ENCODE peak calls at places on chromosomes 5 and 9, in nine cellular contexts. R is MM.1S, M is PC-3, F is mammary epithelial cell, K is fibroblast of lung, E is SK-N-SH, A is neuronal stem cell, O is GM23338, G is IMR-90. H is an unnamed sample.

GRCh38 chr9:70677336-70677735 is 262.9 kb upstream of the KLF9 start:
- DNase-seq in A (no peak), G (peak; percentile 3), K (no peak), F (no peak), R (no peak), M (no peak), E (no peak), O (no peak), H (peak; percentile 5)

GRCh38 chr9:88814521-88815101 is 176.7 kb upstream of the S1PR3 start:
- DNase-seq in K (peak; percentile 97), G (peak; percentile 68), M (no peak), A (no peak), O (no peak), F (no peak), E (peak; percentile 68), R (no peak), H (peak; percentile 58)

GRCh38 chr9:2018764-2019548 is 3.8 kb downstream of the SMARCA2 start:
- DNase-seq in O (peak; percentile 85), G (no peak), K (no peak), E (no peak), A (peak; percentile 14), M (no peak), R (no peak), F (peak; percentile 3), H (no peak)

GRCh38 chr9:117224676-117225075 is 190.2 kb downstream of the ASTN2 start:
- DNase-seq in E (no peak), R (no peak), G (no peak), O (peak; percentile 51), K (no peak), A (no peak), M (no peak), F (no peak), H (no peak)

GRCh38 chr5:59768204-59769040 is 125.1 kb downstream of the PDE4D start:
- DNase-seq in O (peak; percentile 81), F (peak; percentile 81), E (peak; percentile 41), A (peak; percentile 70), G (peak; percentile 33), K (peak; percentile 83), R (no peak), M (peak; percentile 65), H (peak; percentile 85)

GRCh38 chr5:33969572-33970452 is 14.7 kb downstream of the SLC45A2 start:
- DNase-seq in K (peak; percentile 79), A (peak; percentile 36), M (peak; percentile 74), O (peak; percentile 75), G (peak; percentile 71), F (peak; percentile 40), R (peak; percentile 51), E (peak; percentile 32), H (peak; percentile 68)

GRCh38 chr5:92402045-92402444 is 1018.9 kb upstream of the ARRDC3 start:
- DNase-seq in M (peak; percentile 38), E (no peak), K (peak; percentile 6), O (no peak), R (no peak), A (no peak), F (peak; percentile 28), G (peak; percentile 62), H (no peak)

GRCh38 chr9:36803951-36804350 is 230.1 kb downstream of the PAX5 start:
- DNase-seq in M (no peak), F (peak; percentile 12), E (no peak), G (no peak), K (no peak), A (no peak), R (no peak), O (peak; percentile 19), H (no peak)

GRCh38 chr9:37030591-37030939 is 3.5 kb downstream of the PAX5 start:
- DNase-seq in A (no peak), F (no peak), K (no peak), O (peak; percentile 48), E (no peak), R (no peak), G (no peak), M (no peak), H (no peak)

GRCh38 chr5:142202282-142202681 is 93.7 kb downstream of the NDFIP1 start:
- DNase-seq in M (no peak), G (peak; percentile 65), E (no peak), O (no peak), F (peak; percentile 49), R (no peak), A (no peak), K (peak; percentile 47), H (no peak)

GRCh38 chr5:175022286-175022685 is 297.9 kb downstream of the MSX2 start:
- DNase-seq in E (peak; percentile 19), O (no peak), G (no peak), R (no peak), K (no peak), A (no peak), M (no peak), F (no peak), H (no peak)

DNA sequence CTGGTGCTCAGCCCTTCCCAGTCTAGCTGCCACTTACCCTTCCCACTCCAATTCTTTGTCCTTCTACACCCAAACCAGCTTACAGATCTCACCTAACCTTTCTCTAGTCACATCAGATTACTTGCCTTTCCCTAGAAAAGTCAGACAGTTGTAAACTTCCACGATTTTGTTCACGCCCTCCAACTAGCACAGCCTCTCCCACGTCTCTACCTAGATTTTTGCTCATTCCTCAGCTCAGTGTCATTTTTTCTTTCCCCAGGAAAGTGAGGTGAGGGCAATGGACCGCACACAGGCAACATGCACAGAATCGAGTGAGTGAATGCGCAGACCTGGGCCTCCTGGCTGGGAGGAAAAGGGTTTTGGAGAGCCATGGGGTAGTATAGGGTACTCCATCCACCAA is 20.9 kb upstream of the PRUNE2 start:
- DNase-seq in M (no peak), K (no peak), F (no peak), O (no peak), A (no peak), E (no peak), G (no peak), R (no peak), H (no peak)
- H3K27ac ChIP-seq in M (peak overlapping the region; percentile 18), K (peak overlapping the region; percentile 47), F (no peak overlapping the region), O (no peak overlapping the region), A (no peak overlapping the region), E (peak overlapping the region; percentile 79), G (peak overlapping the region; percentile 15), R (no peak overlapping the region), H (no peak overlapping the region)

GRCh38 chr5:133250527-133250926 is 198.7 kb downstream of the HSPA4 start:
- DNase-seq in E (no peak), G (no peak), R (peak; percentile 54), K (no peak), F (no peak), O (no peak), M (no peak), A (no peak), H (no peak)

GRCh38 chr5:133253076-133253475 is 201.3 kb downstream of the HSPA4 start:
- DNase-seq in F (no peak), M (no peak), E (no peak), A (no peak), R (no peak), K (no peak), G (no peak), O (no peak), H (no peak)

GRCh38 chr5:133251296-133252132 is 199.7 kb downstream of the HSPA4 start:
- DNase-seq in M (peak; percentile 59), E (no peak), A (no peak), K (no peak), F (peak; percentile 76), G (no peak), O (no peak), R (no peak), H (peak; percentile 43)

GRCh38 chr5:133253661-133254060 is 201.8 kb downstream of the HSPA4 start:
- DNase-seq in K (no peak), M (no peak), F (no peak), G (no peak), O (no peak), A (no peak), R (no peak), E (no peak), H (no peak)

GRCh38 chr5:133252133-133252480 is 200.3 kb downstream of the HSPA4 start:
- DNase-seq in M (no peak), O (peak; percentile 41), F (no peak), R (no peak), E (no peak), K (no peak), G (no peak), A (no peak), H (no peak)
- H3K4me2 ChIP-seq in M (no peak overlapping the region), O (peak overlapping the region; percentile 38), F (no peak overlapping the region), R (no peak overlapping the region), E (no peak overlapping the region), K (no peak overlapping the region), G (no peak overlapping the region), A (no peak overlapping the region), H (no peak overlapping the region)

DNA sequence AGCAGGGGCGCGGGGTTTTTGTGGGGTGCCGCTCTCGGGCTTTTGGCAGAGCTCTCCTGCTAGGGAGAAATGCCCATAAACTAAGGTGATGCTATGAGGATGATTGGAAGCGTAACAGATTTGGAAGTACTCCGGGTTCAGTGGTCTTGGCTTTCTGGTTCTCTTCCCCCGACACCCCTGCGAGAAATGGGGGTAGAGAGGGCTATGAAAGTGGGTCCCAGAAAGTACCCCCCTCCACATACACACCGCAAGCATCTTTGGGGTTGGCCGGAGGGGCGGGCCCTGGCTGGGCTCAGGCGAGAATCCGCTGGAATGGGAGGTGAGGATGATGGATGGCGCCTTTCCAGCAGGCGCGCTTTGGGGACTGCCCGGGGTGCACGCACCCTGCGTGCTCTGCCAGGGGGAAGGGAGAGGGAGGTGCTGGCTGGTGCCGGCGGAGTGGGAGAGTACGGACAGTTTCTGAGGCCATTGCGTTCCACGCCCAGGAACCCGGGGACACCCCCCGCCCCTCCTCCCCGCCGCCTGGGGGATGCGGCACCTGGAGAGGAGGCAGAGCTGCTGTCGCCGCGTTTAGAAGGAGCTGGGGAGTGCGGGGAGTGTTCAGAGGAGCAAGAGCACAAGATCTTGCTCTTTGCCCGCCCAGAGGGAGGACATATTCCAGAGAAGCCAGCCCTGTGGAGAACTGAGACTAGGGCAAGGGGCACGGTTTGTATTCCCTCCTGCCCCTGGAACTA is 1.9 kb downstream of the PCSK5 start:
- DNase-seq in R (no peak), O (peak; percentile 68), G (no peak), A (no peak), E (peak; percentile 14), F (peak; percentile 63), K (peak; percentile 24), M (no peak), H (peak; percentile 76)
- H3K4me3 ChIP-seq in R (peak overlapping the region; percentile 59), O (peak overlapping the region; percentile 84), G (peak overlapping the region; percentile 64), A (peak overlapping the region; percentile 90), E (no peak overlapping the region), F (peak overlapping the region; percentile 60), K (peak overlapping the region; percentile 78), M (no peak overlapping the region), H (peak overlapping the region; percentile 90)

DNA sequence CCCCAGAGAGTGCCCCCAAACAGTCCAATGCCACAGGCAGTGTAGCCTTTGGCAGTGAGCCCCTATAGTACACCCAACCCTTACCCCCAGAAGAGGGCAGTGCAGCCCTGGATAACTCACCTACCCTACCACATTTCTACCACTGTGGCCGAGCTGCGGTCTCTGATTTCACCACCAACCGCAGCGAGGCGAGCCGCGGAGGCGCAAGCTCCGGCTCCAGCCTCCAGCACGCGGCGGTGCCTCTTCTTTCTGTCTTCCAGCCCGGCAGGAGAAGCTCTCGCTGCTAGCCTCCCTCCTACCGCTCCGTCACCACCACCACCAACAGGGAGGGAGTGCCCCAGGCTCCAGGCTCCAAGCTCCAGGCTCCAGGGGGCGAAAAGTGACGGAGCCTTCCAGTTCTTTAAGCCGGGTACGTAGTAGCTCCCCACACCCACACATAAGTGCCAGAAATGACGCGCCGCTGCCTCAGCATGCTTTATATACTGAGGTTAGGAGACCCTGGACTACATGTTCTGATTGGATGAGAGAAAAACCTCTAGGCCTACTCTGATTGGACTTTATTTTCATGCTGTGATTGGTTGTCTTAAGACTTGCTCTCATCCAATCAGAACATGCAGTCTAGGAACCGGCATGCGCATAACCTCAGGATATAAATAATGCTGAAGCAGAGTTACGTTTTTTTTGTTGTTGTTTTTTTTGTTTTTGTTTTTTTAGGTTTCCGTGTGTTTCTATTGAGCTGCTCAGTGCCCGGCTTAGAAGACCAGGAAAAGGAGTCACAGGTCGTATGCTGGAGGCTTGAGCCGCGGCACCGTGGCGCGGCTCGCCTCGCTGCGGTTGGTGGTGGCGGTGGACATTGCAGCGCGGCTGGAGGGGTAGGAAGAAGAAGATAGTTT is at the start of gene PCAT7:
- DNase-seq in A (peak; percentile 81), M (peak; percentile 87), R (peak; percentile 87), E (peak; percentile 56), G (no peak), K (peak; percentile 4), O (peak; percentile 89), F (no peak), H (peak; percentile 92)
- H3K27ac ChIP-seq in A (peak within 1 kb of the TSS; percentile 81), M (peak within 1 kb of the TSS; percentile 82), R (no peak within 1 kb of the TSS), E (no peak within 1 kb of the TSS), G (no peak within 1 kb of the TSS), K (no peak within 1 kb of the TSS), O (peak within 1 kb of the TSS; percentile 26), F (no peak within 1 kb of the TSS), H (peak within 1 kb of the TSS; percentile 96)